ENCODE peak calls at places on chromosomes 13 and 19, in seven cellular contexts. N is gastrocnemius medialis, M is IMR-90, V is esophagus squamous epithelium, R is prostate gland, G is A549, B is breast epithelium. O is an unnamed sample.

GRCh38 chr19:48874309-48875135 is 2.3 kb downstream of the PPP1R15A start:
- DNase-seq in N (peak; percentile 52), M (peak; percentile 80), V (no peak), R (no peak), G (peak; percentile 55), B (no peak), O (peak; percentile 77)

GRCh38 chr19:575527-576506 is 3.4 kb downstream of the BSG start:
- DNase-seq in N (peak; percentile 95), M (peak; percentile 37), V (no peak), R (no peak), G (no peak), B (no peak), O (peak; percentile 82)

GRCh38 chr19:5445667-5446066 is 9.6 kb upstream of the ZNRF4 start:
- DNase-seq in N (no peak), M (no peak), V (no peak), R (no peak), G (peak; percentile 49), B (no peak), O (no peak)

GRCh38 chr19:30690935-30691505 is 318.8 kb downstream of the ZNF536 start:
- DNase-seq in N (no peak), M (no peak), V (no peak), R (no peak), G (no peak), B (no peak), O (no peak)

GRCh38 chr19:32368781-32369180 is 23.4 kb downstream of the ZNF507 start:
- DNase-seq in N (no peak), M (no peak), V (no peak), R (no peak), G (no peak), B (no peak), O (no peak)

GRCh38 chr19:5313307-5313706 is 27.3 kb downstream of the PTPRS start:
- DNase-seq in N (no peak), M (no peak), V (no peak), R (no peak), G (no peak), B (no peak), O (no peak)

GRCh38 chr13:59483441-59484116 is 680.1 kb downstream of the DIAPH3 start:
- DNase-seq in N (no peak), M (peak; percentile 17), V (no peak), R (no peak), G (no peak), B (no peak), O (peak; percentile 34)

GRCh38 chr13:97310809-97311436 is 88.8 kb downstream of the MBNL2 start:
- DNase-seq in N (no peak), M (no peak), V (no peak), R (no peak), G (no peak), B (no peak), O (no peak)

GRCh38 chr19:56933014-56933705 is 92.6 kb upstream of the PEG3 start:
- DNase-seq in N (no peak), M (no peak), V (no peak), R (no peak), G (no peak), B (no peak), O (no peak)

GRCh38 chr19:17420267-17420924 is 549 bp downstream of the MVB12A start:
- DNase-seq in N (peak; percentile 34), M (no peak), V (no peak), R (no peak), G (peak; percentile 46), B (peak; percentile 31), O (peak; percentile 40)

GRCh38 chr19:8391274-8392016 is 1.3 kb downstream of the RAB11B start:
- DNase-seq in N (no peak), M (no peak), V (no peak), R (no peak), G (no peak), B (no peak), O (no peak)

GRCh38 chr19:3575260-3575741 is 2.6 kb downstream of the HMG20B start:
- DNase-seq in N (no peak), M (peak; percentile 16), V (no peak), R (no peak), G (peak; percentile 83), B (no peak), O (no peak)

GRCh38 chr13:44703371-44703770 is 127.2 kb upstream of the TSC22D1 start:
- DNase-seq in N (no peak), M (peak; percentile 87), V (no peak), R (no peak), G (no peak), B (no peak), O (no peak)

GRCh38 chr13:93723316-93723715 is 496.7 kb downstream of the GPC6 start:
- DNase-seq in N (no peak), M (peak; percentile 55), V (no peak), R (no peak), G (no peak), B (no peak), O (no peak)

GRCh38 chr13:29748097-29748496 is 102.3 kb downstream of the UBL3 start:
- DNase-seq in N (no peak), M (no peak), V (no peak), R (no peak), G (no peak), B (no peak), O (no peak)

GRCh38 chr19:8526345-8527062 is 12.5 kb upstream of the ZNF414 start:
- DNase-seq in N (peak; percentile 70), M (peak; percentile 88), V (no peak), R (peak; percentile 91), G (peak; percentile 86), B (peak; percentile 92), O (peak; percentile 92)

GRCh38 chr19:8239528-8240273 is 30.5 kb downstream of the CERS4 start:
- DNase-seq in N (no peak), M (no peak), V (no peak), R (no peak), G (no peak), B (no peak), O (no peak)

GRCh38 chr19:38658462-38659306 is 11.2 kb downstream of the ACTN4 start:
- DNase-seq in N (peak; percentile 59), M (peak; percentile 100), V (no peak), R (peak; percentile 91), G (peak; percentile 99), B (peak; percentile 83), O (peak; percentile 66)

GRCh38 chr19:37874784-37875183 is 31.6 kb downstream of the WDR87 start:
- DNase-seq in N (no peak), M (peak; percentile 59), V (no peak), R (no peak), G (no peak), B (no peak), O (no peak)

GRCh38 chr13:62388515-62388914 is 972.9 kb upstream of the PCDH20 start:
- DNase-seq in N (no peak), M (peak; percentile 16), V (no peak), R (no peak), G (no peak), B (no peak), O (no peak)
- TF ChIP-seq POLR2A in N (no peak), M (no peak), V (no peak), R (no peak), G (no peak), B (no peak), O (no peak)

GRCh38 chr13:30806784-30807183 is 71.4 kb downstream of the ALOX5AP start:
- DNase-seq in N (no peak), M (peak; percentile 88), V (no peak), R (no peak), G (peak; percentile 13), B (no peak), O (no peak)

GRCh38 chr13:30808600-30808999 is 73.3 kb downstream of the ALOX5AP start:
- DNase-seq in N (no peak), M (no peak), V (no peak), R (no peak), G (no peak), B (no peak), O (no peak)

GRCh38 chr13:30810261-30810701 is 74.9 kb downstream of the ALOX5AP start:
- DNase-seq in N (no peak), M (no peak), V (no peak), R (peak; percentile 57), G (no peak), B (peak; percentile 80), O (no peak)

GRCh38 chr13:30807392-30807791 is 72.0 kb downstream of the ALOX5AP start:
- DNase-seq in N (no peak), M (no peak), V (no peak), R (no peak), G (no peak), B (no peak), O (no peak)

GRCh38 chr13:30809787-30810186 is 74.4 kb downstream of the ALOX5AP start:
- DNase-seq in N (no peak), M (no peak), V (no peak), R (no peak), G (no peak), B (no peak), O (no peak)
- H3K27ac ChIP-seq in N (no peak overlapping the region), M (no peak overlapping the region), V (peak overlapping the region; percentile 31), R (no peak overlapping the region), G (no peak overlapping the region), B (peak overlapping the region; percentile 65), O (no peak overlapping the region)

DNA sequence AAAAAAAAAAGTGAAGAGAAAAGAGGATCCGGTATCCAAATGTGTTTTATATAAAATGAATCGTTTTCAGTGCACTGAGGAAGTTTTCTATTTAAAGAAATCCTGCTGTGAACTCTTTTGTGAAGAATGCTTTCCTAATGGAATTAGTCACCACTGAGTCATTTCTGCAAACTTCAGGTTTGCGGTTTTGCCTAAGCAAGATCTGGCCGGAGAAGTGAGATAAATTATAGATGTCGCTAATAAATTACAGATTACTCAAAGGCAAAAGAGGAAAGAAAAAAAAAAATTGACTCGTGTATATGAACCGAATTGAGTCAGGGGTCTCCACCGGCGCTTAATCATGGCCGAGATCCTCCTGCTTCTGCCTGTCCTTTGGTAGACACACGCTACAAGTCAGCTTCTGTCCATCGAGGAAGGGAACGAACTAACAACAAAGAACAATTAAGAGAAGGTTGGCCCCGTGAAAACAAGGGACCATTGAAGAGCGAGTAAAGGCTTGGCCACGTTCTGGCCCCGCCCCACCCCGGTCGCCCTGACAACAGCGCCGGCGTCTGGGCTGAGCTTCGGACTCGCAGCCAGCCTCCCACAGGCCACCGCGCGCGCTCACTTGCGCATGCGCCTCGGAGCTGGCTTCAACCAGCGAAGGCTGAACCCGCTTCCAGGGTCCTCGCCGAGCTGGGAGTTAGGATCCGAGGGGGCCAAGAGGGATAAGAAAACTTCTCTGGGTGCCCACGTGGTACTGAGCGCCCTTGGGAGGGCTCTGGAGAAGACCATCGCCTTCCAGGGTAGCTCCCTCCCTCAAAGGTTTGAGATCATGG is 33.0 kb upstream of the MRI1 start:
- DNase-seq in N (peak; percentile 90), M (peak; percentile 98), V (peak; percentile 70), R (peak; percentile 96), G (peak; percentile 93), B (peak; percentile 95), O (peak; percentile 96)
- TF ChIP-seq POLR2A in N (no peak), M (peak; percentile 62), V (peak; percentile 31), R (peak; percentile 57), G (peak; percentile 68), B (peak; percentile 55), O (no peak)

DNA sequence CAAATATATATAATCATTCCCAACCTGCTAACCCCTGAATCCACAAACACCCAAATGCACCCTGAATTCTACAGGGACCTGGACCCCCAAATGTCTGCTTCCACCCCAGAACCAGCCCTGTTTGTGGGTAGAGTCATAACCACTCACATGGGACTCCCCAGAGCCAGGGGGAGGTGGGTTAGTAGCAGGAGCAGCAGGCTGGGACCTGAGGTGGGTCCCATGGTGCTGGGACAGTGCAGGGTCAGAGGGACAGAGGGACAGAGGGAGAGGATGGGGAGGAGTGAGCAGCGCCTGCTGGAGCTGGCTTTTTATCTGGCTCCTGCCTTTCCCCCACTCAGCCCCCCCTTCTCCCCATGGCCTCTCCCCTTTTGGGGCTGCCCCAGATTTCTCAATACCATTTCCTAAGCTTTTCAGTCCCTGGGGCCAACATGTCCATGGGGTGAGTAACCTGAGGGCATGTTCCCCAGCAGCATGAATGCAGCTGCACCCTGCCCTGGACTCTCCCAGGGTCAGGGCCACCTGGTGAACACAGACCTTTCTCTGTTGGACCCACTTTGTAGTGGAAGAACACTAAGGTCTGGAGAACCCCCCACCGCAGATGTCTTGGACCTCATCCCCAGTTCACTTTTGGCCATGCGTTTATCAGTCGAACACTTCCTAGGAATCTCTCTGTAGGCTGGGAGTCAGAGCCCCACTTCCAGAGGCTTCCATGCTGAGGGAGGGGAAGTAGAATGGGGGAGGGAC is at the start of gene C3:
- DNase-seq in N (peak; percentile 73), M (peak; percentile 26), V (no peak), R (no peak), G (peak; percentile 62), B (peak; percentile 44), O (peak; percentile 63)
- H3K27ac ChIP-seq in N (peak within 1 kb of the TSS; percentile 43), M (no peak within 1 kb of the TSS), V (peak within 1 kb of the TSS; percentile 62), R (no peak within 1 kb of the TSS), G (peak within 1 kb of the TSS; percentile 72), B (peak within 1 kb of the TSS; percentile 72), O (no peak within 1 kb of the TSS)